ENCODE peak calls at places on chromosomes 12 and 14, in ten cellular contexts. E is GM12865, B is ovary, M is HepG2, F is mesenchymal stem cell, R is SJSA1, K is AG04449, D is H1, N is iPS DF 6.9, S is fibroblast of lung. L is an unnamed sample.

GRCh38 chr14:21915814-21916213 is 242.2 kb upstream of the OR4E1 start:
- DNase-seq in E (no peak), B (no peak), M (peak), F (no peak), R (no peak), K (no peak), D (no peak), N (no peak), S (peak), L (no peak)

GRCh38 chr12:53061404-53062010 is 11.6 kb downstream of the TNS2 start:
- DNase-seq in E (no peak), B (peak), M (peak), F (no peak), R (no peak), K (no peak), D (no peak), N (no peak), S (no peak), L (no peak)

GRCh38 chr14:96038920-96039632 is at the start of gene C14orf132:
- DNase-seq in E (peak), B (peak), M (no peak), F (peak), R (peak), K (no peak), D (peak), N (no peak), S (peak), L (no peak)

GRCh38 chr12:65464930-65465329 is 186.4 kb downstream of the MSRB3 start:
- DNase-seq in E (no peak), B (no peak), M (no peak), F (peak), R (peak), K (peak), D (no peak), N (no peak), S (peak), L (no peak)

GRCh38 chr14:64409509-64409908 is 21.4 kb downstream of the MTHFD1 start:
- DNase-seq in E (peak), B (no peak), M (no peak), F (no peak), R (no peak), K (no peak), D (no peak), N (no peak), S (no peak), L (no peak)

GRCh38 chr12:67650127-67650495 is 1.6 kb downstream of the DYRK2 start:
- DNase-seq in E (no peak), B (peak), M (no peak), F (peak), R (no peak), K (no peak), D (no peak), N (no peak), S (peak), L (no peak)

GRCh38 chr12:24979971-24980730 is 31.2 kb upstream of the BCAT1 start:
- DNase-seq in E (no peak), B (no peak), M (peak), F (no peak), R (no peak), K (no peak), D (no peak), N (no peak), S (no peak), L (no peak)

GRCh38 chr14:92463141-92463540 is 50.4 kb upstream of the RIN3 start:
- DNase-seq in E (no peak), B (no peak), M (no peak), F (no peak), R (no peak), K (no peak), D (peak), N (no peak), S (no peak), L (no peak)

GRCh38 chr14:100476012-100476822 is 111.0 kb downstream of the BEGAIN start:
- DNase-seq in E (no peak), B (no peak), M (peak), F (peak), R (peak), K (peak), D (no peak), N (no peak), S (peak), L (no peak)

GRCh38 chr12:53418221-53418620 is 5.4 kb upstream of the AMHR2 start:
- DNase-seq in E (no peak), B (no peak), M (no peak), F (no peak), R (no peak), K (no peak), D (no peak), N (no peak), S (no peak), L (no peak)

GRCh38 chr12:92029136-92029535 is 116.5 kb downstream of the BTG1 start:
- DNase-seq in E (no peak), B (no peak), M (no peak), F (no peak), R (no peak), K (no peak), D (no peak), N (no peak), S (no peak), L (no peak)

GRCh38 chr12:10082057-10082874 is 16.5 kb downstream of the CLEC1A start:
- DNase-seq in E (peak), B (no peak), M (no peak), F (peak), R (no peak), K (no peak), D (no peak), N (no peak), S (no peak), L (peak)

GRCh38 chr14:56812364-56813103 is 2.3 kb upstream of the OTX2 start:
- DNase-seq in E (no peak), B (no peak), M (no peak), F (no peak), R (no peak), K (no peak), D (peak), N (no peak), S (no peak), L (no peak)

GRCh38 chr12:80681287-80681686 is 26.1 kb upstream of the MYF6 start:
- DNase-seq in E (peak), B (no peak), M (no peak), F (no peak), R (no peak), K (no peak), D (no peak), N (no peak), S (no peak), L (no peak)

GRCh38 chr14:103562135-103562384 is 397 bp downstream of the BAG5 start:
- DNase-seq in E (peak), B (no peak), M (no peak), F (no peak), R (no peak), K (no peak), D (no peak), N (no peak), S (no peak), L (no peak)

GRCh38 chr14:50173891-50174290 is 57.5 kb downstream of the SOS2 start:
- DNase-seq in E (no peak), B (no peak), M (no peak), F (peak), R (no peak), K (no peak), D (no peak), N (no peak), S (no peak), L (no peak)

GRCh38 chr12:21773263-21773741 is 1.2 kb downstream of the KCNJ8 start:
- DNase-seq in E (no peak), B (peak), M (no peak), F (no peak), R (no peak), K (no peak), D (peak), N (peak), S (peak), L (no peak)

GRCh38 chr14:85619866-85620265 is 89.9 kb downstream of the FLRT2 start:
- DNase-seq in E (no peak), B (no peak), M (no peak), F (no peak), R (no peak), K (no peak), D (no peak), N (no peak), S (no peak), L (peak)

GRCh38 chr14:20614038-20614840 is 23.1 kb upstream of the RNASE12 start:
- DNase-seq in E (no peak), B (peak), M (no peak), F (no peak), R (no peak), K (no peak), D (peak), N (no peak), S (no peak), L (no peak)

DNA sequence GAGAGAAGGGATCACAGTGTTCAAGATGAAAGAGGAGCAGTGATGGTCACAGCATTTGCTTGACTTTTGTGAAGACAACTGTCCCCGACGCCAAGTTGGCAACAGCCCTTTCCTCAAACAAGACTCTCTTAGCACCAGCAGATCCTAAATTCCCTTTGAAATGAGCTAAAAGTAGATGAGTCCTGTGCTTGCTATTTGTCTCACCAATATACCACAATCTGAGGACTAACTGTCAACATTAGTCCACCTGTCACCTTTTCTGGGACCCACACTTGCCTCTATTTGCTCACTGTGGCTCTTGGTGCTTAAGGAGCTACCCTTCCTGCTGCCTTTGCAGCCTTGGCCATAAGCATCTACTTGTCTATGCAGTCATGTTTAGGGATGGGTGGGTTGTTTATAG is 47.4 kb upstream of the COL2A1 start:
- DNase-seq in E (no peak), B (no peak), M (no peak), F (no peak), R (peak), K (no peak), D (no peak), N (no peak), S (no peak), L (no peak)
- H3K4me3 ChIP-seq in E (no peak), B (no peak), M (no peak), F (no peak), R (no peak), K (no peak), D (no peak), N (no peak), S (no peak), L (no peak)

GRCh38 chr12:94041833-94042232 is 106.5 kb upstream of the PLXNC1 start:
- DNase-seq in E (no peak), B (no peak), M (no peak), F (no peak), R (no peak), K (no peak), D (no peak), N (no peak), S (no peak), L (no peak)

GRCh38 chr12:94039914-94040313 is 108.5 kb upstream of the PLXNC1 start:
- DNase-seq in E (no peak), B (no peak), M (no peak), F (no peak), R (no peak), K (no peak), D (no peak), N (no peak), S (peak), L (no peak)

GRCh38 chr12:94037444-94037843 is 110.9 kb upstream of the PLXNC1 start:
- DNase-seq in E (no peak), B (no peak), M (no peak), F (no peak), R (no peak), K (no peak), D (no peak), N (no peak), S (no peak), L (no peak)

GRCh38 chr12:94038605-94039004 is 109.8 kb upstream of the PLXNC1 start:
- DNase-seq in E (no peak), B (no peak), M (no peak), F (no peak), R (no peak), K (no peak), D (no peak), N (no peak), S (no peak), L (no peak)

DNA sequence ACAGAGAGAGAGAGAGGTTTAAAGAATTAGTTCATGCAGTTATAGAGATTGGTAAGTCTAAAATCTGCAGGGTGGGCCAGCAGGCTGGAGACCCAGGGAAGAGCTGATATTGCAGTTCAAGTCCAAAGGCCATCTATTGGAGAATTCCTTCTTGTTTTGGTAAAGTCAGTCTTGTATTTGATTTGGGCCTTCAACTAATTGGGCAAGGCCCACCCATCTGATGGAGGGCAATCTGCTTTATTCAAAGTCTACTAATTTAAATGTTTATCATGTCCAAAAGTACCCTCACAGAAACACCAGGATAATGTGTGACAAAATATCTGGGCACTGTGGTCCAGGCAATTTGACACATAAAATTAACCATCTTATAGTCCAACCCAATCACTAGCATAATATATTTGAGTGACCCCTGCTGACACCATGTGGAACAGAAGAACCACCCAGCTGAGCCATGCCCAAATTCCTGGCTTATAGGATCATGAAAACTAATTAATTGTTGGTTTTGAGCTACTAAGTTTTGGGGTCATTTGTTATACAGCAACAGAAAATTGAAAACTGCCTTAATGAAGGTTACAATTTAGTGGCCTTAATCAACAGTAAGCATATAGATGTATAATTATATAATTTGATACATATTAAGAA is 109.1 kb upstream of the PLXNC1 start:
- DNase-seq in E (no peak), B (no peak), M (no peak), F (no peak), R (no peak), K (no peak), D (no peak), N (no peak), S (no peak), L (no peak)
- H3K4me3 ChIP-seq in E (no peak), B (no peak), M (no peak), F (no peak), R (no peak), K (no peak), D (no peak), N (no peak), S (no peak), L (no peak)

DNA sequence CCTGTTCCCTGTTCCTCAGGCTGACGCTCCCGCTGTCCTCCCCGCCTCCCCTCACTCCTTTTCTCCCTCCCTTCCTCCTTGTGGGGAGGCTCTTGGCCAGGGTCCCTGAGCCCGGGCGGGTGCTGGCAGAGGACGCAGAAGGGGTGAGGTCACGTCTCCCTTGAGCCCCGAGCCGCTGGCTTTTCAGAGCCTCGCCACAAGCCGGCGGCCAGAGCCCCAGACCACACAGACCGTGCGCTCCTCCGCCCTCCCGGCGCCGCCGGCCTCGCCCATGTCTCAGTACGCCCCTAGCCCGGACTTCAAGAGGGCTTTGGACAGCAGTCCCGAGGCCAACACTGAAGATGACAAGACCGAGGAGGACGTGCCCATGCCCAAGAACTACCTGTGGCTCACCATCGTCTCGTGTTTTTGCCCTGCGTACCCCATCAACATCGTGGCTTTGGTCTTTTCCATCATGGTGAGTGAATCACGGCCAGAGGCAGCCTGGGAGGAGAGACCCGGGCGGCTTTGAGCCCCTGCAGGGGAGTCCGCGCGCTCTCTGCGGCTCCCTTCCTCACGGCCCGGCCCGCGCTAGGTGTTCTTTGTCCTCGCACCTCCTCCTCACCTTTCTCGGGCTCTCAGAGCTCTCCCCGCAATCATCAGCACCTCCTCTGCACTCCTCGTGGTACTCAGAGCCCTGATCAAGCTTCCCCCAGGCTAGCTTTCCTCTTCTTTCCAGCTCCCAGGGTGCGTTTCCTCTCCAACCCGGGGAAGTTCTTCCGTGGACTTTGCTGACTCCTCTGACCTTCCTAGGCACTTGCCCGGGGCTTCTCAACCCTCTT is at the start of gene TMEM233:
- DNase-seq in E (no peak), B (no peak), M (no peak), F (no peak), R (no peak), K (no peak), D (peak), N (no peak), S (no peak), L (no peak)
- H3K4me3 ChIP-seq in E (no peak), B (no peak), M (peak), F (no peak), R (no peak), K (no peak), D (peak), N (peak), S (no peak), L (no peak)

GRCh38 chr12:28631831-28632230 is 441.6 kb downstream of the CCDC91 start:
- DNase-seq in E (no peak), B (no peak), M (no peak), F (peak), R (no peak), K (no peak), D (no peak), N (no peak), S (peak), L (no peak)
- H3K4me3 ChIP-seq in E (no peak), B (no peak), M (no peak), F (no peak), R (no peak), K (no peak), D (no peak), N (no peak), S (no peak), L (no peak)